ENCODE peak calls at places on chromosomes 4 and X, in six cellular contexts. One of them, this sample, is unnamed.
A peak's percentile ranks its signal among the peaks of the same experiment; 100 is the strongest.

GRCh38 chr4:35673137-35673536 is 571.2 kb downstream of the ARAP2 start:
- DNase-seq in AG09309: no peak
- DNase-seq in PC-3: no peak
- DNase-seq in CD4-positive, alpha-beta T cell: no peak
- DNase-seq in endothelial cell: no peak
- DNase-seq in CD8-positive, alpha-beta T cell: no peak
- DNase-seq in this sample: no peak

GRCh38 chr4:3788366-3788660 is 22.1 kb downstream of the ADRA2C start:
- DNase-seq in AG09309: no peak
- DNase-seq in PC-3: no peak
- DNase-seq in CD4-positive, alpha-beta T cell: no peak
- DNase-seq in endothelial cell: no peak
- DNase-seq in CD8-positive, alpha-beta T cell: no peak
- DNase-seq in this sample: no peak

GRCh38 chr4:186020793-186021407 is 48.1 kb upstream of the TLR3 start:
- DNase-seq in AG09309: no peak
- DNase-seq in PC-3: no peak
- DNase-seq in CD4-positive, alpha-beta T cell: no peak
- DNase-seq in endothelial cell: no peak
- DNase-seq in CD8-positive, alpha-beta T cell: no peak
- DNase-seq in this sample: no peak

GRCh38 chrX:99857455-99857854 is 552.6 kb downstream of the PCDH19 start:
- DNase-seq in AG09309: no peak
- DNase-seq in PC-3: no peak
- DNase-seq in CD4-positive, alpha-beta T cell: no peak
- DNase-seq in endothelial cell: no peak
- DNase-seq in CD8-positive, alpha-beta T cell: no peak
- DNase-seq in this sample: no peak

GRCh38 chr4:6461301-6462165 is 10.9 kb downstream of the PPP2R2C start:
- DNase-seq in AG09309: no peak
- DNase-seq in PC-3: no peak
- DNase-seq in CD4-positive, alpha-beta T cell: no peak
- DNase-seq in endothelial cell: no peak
- DNase-seq in CD8-positive, alpha-beta T cell: no peak
- DNase-seq in this sample: no peak

GRCh38 chr4:139740531-139741041 is 75.0 kb downstream of the MGST2 start:
- DNase-seq in AG09309: peak; percentile 82
- DNase-seq in PC-3: peak; percentile 74
- DNase-seq in CD4-positive, alpha-beta T cell: no peak
- DNase-seq in endothelial cell: no peak
- DNase-seq in CD8-positive, alpha-beta T cell: peak; percentile 4
- DNase-seq in this sample: no peak

GRCh38 chrX:69093960-69094935 is 71.0 kb downstream of the PJA1 start:
- DNase-seq in AG09309: peak; percentile 14
- DNase-seq in PC-3: peak; percentile 67
- DNase-seq in CD4-positive, alpha-beta T cell: peak; percentile 9
- DNase-seq in endothelial cell: peak; percentile 43
- DNase-seq in CD8-positive, alpha-beta T cell: peak; percentile 21
- DNase-seq in this sample: peak; percentile 46

GRCh38 chr4:173269280-173269679 is 64.9 kb downstream of the HMGB2 start:
- DNase-seq in AG09309: no peak
- DNase-seq in PC-3: no peak
- DNase-seq in CD4-positive, alpha-beta T cell: no peak
- DNase-seq in endothelial cell: no peak
- DNase-seq in CD8-positive, alpha-beta T cell: no peak
- DNase-seq in this sample: no peak

GRCh38 chrX:6129751-6130150 is 98.9 kb downstream of the NLGN4X start:
- DNase-seq in AG09309: no peak
- DNase-seq in PC-3: no peak
- DNase-seq in CD4-positive, alpha-beta T cell: no peak
- DNase-seq in endothelial cell: no peak
- DNase-seq in CD8-positive, alpha-beta T cell: no peak
- DNase-seq in this sample: peak; percentile 3

GRCh38 chr4:60952921-60953320 is 247.2 kb upstream of the ADGRL3 start:
- DNase-seq in AG09309: no peak
- DNase-seq in PC-3: no peak
- DNase-seq in CD4-positive, alpha-beta T cell: no peak
- DNase-seq in endothelial cell: no peak
- DNase-seq in CD8-positive, alpha-beta T cell: no peak
- DNase-seq in this sample: no peak

GRCh38 chrX:144730486-144730885 is 516.8 kb upstream of the SPANXN1 start:
- DNase-seq in AG09309: peak; percentile 64
- DNase-seq in PC-3: peak; percentile 69
- DNase-seq in CD4-positive, alpha-beta T cell: no peak
- DNase-seq in endothelial cell: no peak
- DNase-seq in CD8-positive, alpha-beta T cell: no peak
- DNase-seq in this sample: no peak

GRCh38 chrX:134542485-134542884 is 82.5 kb downstream of the HPRT1 start:
- DNase-seq in AG09309: no peak
- DNase-seq in PC-3: peak; percentile 73
- DNase-seq in CD4-positive, alpha-beta T cell: no peak
- DNase-seq in endothelial cell: no peak
- DNase-seq in CD8-positive, alpha-beta T cell: no peak
- DNase-seq in this sample: peak; percentile 13

GRCh38 chrX:103343105-103343504 is 13.1 kb downstream of the TCEAL7 start:
- DNase-seq in AG09309: no peak
- DNase-seq in PC-3: peak; percentile 71
- DNase-seq in CD4-positive, alpha-beta T cell: peak; percentile 20
- DNase-seq in endothelial cell: no peak
- DNase-seq in CD8-positive, alpha-beta T cell: peak; percentile 43
- DNase-seq in this sample: peak; percentile 36

GRCh38 chrX:69095260-69095659 is 70.0 kb downstream of the PJA1 start:
- DNase-seq in AG09309: no peak
- DNase-seq in PC-3: no peak
- DNase-seq in CD4-positive, alpha-beta T cell: no peak
- DNase-seq in endothelial cell: no peak
- DNase-seq in CD8-positive, alpha-beta T cell: no peak
- DNase-seq in this sample: no peak

GRCh38 chrX:40261955-40262596 is 164.3 kb upstream of the BCOR start:
- DNase-seq in AG09309: no peak
- DNase-seq in PC-3: no peak
- DNase-seq in CD4-positive, alpha-beta T cell: no peak
- DNase-seq in endothelial cell: no peak
- DNase-seq in CD8-positive, alpha-beta T cell: no peak
- DNase-seq in this sample: peak; percentile 22

GRCh38 chr4:170400346-170400745 is 310.6 kb upstream of the AADAT start:
- DNase-seq in AG09309: no peak
- DNase-seq in PC-3: peak; percentile 19
- DNase-seq in CD4-positive, alpha-beta T cell: no peak
- DNase-seq in endothelial cell: no peak
- DNase-seq in CD8-positive, alpha-beta T cell: no peak
- DNase-seq in this sample: no peak

GRCh38 chr4:3945511-3946290 is 179.5 kb downstream of the ADRA2C start:
- DNase-seq in AG09309: no peak
- DNase-seq in PC-3: no peak
- DNase-seq in CD4-positive, alpha-beta T cell: no peak
- DNase-seq in endothelial cell: no peak
- DNase-seq in CD8-positive, alpha-beta T cell: no peak
- DNase-seq in this sample: no peak

GRCh38 chr4:156198511-156198910 is 244.8 kb upstream of the CTSO start:
- DNase-seq in AG09309: no peak
- DNase-seq in PC-3: no peak
- DNase-seq in CD4-positive, alpha-beta T cell: no peak
- DNase-seq in endothelial cell: no peak
- DNase-seq in CD8-positive, alpha-beta T cell: no peak
- DNase-seq in this sample: no peak

GRCh38 chr4:8537041-8537461 is 43.1 kb upstream of the GPR78 start:
- DNase-seq in AG09309: no peak
- DNase-seq in PC-3: peak; percentile 93
- DNase-seq in CD4-positive, alpha-beta T cell: no peak
- DNase-seq in endothelial cell: no peak
- DNase-seq in CD8-positive, alpha-beta T cell: no peak
- DNase-seq in this sample: no peak

GRCh38 chrX:65463550-65463949 is 71.0 kb downstream of the LAS1L start:
- DNase-seq in AG09309: no peak
- DNase-seq in PC-3: no peak
- DNase-seq in CD4-positive, alpha-beta T cell: no peak
- DNase-seq in endothelial cell: no peak
- DNase-seq in CD8-positive, alpha-beta T cell: no peak
- DNase-seq in this sample: no peak

GRCh38 chrX:19303216-19303880 is 40.4 kb upstream of the PDHA1 start:
- DNase-seq in AG09309: peak; percentile 32
- DNase-seq in PC-3: peak; percentile 42
- DNase-seq in CD4-positive, alpha-beta T cell: no peak
- DNase-seq in endothelial cell: no peak
- DNase-seq in CD8-positive, alpha-beta T cell: no peak
- DNase-seq in this sample: no peak

GRCh38 chr4:10134141-10134540 is 17.5 kb upstream of the WDR1 start:
- DNase-seq in AG09309: no peak
- DNase-seq in PC-3: no peak
- DNase-seq in CD4-positive, alpha-beta T cell: no peak
- DNase-seq in endothelial cell: no peak
- DNase-seq in CD8-positive, alpha-beta T cell: no peak
- DNase-seq in this sample: no peak

GRCh38 chr4:24583451-24584174 is 741 bp downstream of the DHX15 start:
- DNase-seq in AG09309: no peak
- DNase-seq in PC-3: peak; percentile 41
- DNase-seq in CD4-positive, alpha-beta T cell: peak; percentile 30
- DNase-seq in endothelial cell: peak; percentile 76
- DNase-seq in CD8-positive, alpha-beta T cell: peak; percentile 40
- DNase-seq in this sample: peak; percentile 72

GRCh38 chr4:24588216-24588954 is 4.0 kb upstream of the DHX15 start:
- DNase-seq in AG09309: no peak
- DNase-seq in PC-3: no peak
- DNase-seq in CD4-positive, alpha-beta T cell: no peak
- DNase-seq in endothelial cell: no peak
- DNase-seq in CD8-positive, alpha-beta T cell: no peak
- DNase-seq in this sample: no peak

GRCh38 chr4:24582235-24582863 is 2.0 kb downstream of the DHX15 start:
- DNase-seq in AG09309: no peak
- DNase-seq in PC-3: no peak
- DNase-seq in CD4-positive, alpha-beta T cell: no peak
- DNase-seq in endothelial cell: no peak
- DNase-seq in CD8-positive, alpha-beta T cell: no peak
- DNase-seq in this sample: no peak

GRCh38 chr4:24589448-24589847 is 5.1 kb upstream of the DHX15 start:
- DNase-seq in AG09309: no peak
- DNase-seq in PC-3: no peak
- DNase-seq in CD4-positive, alpha-beta T cell: no peak
- DNase-seq in endothelial cell: no peak
- DNase-seq in CD8-positive, alpha-beta T cell: no peak
- DNase-seq in this sample: no peak

DNA sequence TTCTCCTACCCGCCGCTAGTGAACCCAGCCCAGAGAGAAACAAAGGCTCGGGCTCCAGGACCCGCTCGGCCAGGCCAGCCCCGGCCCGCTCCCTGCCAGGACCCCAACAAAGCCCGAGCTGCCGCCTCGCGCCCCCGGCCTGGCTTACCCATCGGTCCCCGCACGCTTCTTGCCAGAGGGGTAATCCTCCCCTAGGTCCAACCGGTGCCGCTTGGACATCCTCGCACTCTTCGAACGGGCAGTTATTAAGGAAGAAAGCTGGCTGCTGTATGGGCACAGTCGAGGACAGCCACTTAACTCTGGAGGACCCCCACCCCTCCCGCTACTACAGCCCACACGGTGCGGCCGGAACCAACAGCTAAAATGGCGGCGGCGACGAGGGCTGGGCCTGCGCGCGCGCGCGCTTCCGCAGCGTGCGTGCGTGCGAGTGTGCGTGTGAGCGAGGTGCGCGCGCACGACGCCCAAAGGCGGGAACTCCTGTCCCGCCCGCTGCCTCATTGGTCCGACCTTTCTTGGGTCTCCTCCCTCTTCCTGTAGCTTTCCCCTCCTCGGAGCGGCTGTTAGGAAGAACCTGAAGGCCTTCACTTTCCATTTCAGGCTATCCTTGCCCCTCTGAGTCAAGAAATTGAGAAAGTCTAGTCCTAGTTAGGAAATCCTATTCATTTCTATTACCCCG is at the start of gene DHX15:
- DNase-seq in AG09309: peak; percentile 88
- DNase-seq in PC-3: peak; percentile 91
- DNase-seq in CD4-positive, alpha-beta T cell: peak; percentile 91
- DNase-seq in endothelial cell: peak; percentile 94
- DNase-seq in CD8-positive, alpha-beta T cell: peak; percentile 90
- DNase-seq in this sample: peak; percentile 89
- TF ChIP-seq CTCF in AG09309: no peak
- TF ChIP-seq CTCF in PC-3: no peak
- TF ChIP-seq CTCF in CD4-positive, alpha-beta T cell: no peak
- TF ChIP-seq CTCF in endothelial cell: no peak
- TF ChIP-seq CTCF in CD8-positive, alpha-beta T cell: no peak
- TF ChIP-seq CTCF in this sample: no peak

GRCh38 chr4:2595436-2595835 is 59.0 kb downstream of the FAM193A start:
- DNase-seq in AG09309: no peak
- DNase-seq in PC-3: no peak
- DNase-seq in CD4-positive, alpha-beta T cell: no peak
- DNase-seq in endothelial cell: no peak
- DNase-seq in CD8-positive, alpha-beta T cell: no peak
- DNase-seq in this sample: no peak

GRCh38 chr4:2596153-2596552 is 59.7 kb downstream of the FAM193A start:
- DNase-seq in AG09309: no peak
- DNase-seq in PC-3: no peak
- DNase-seq in CD4-positive, alpha-beta T cell: no peak
- DNase-seq in endothelial cell: no peak
- DNase-seq in CD8-positive, alpha-beta T cell: no peak
- DNase-seq in this sample: no peak

GRCh38 chr4:2600878-2601277 is 64.4 kb downstream of the FAM193A start:
- DNase-seq in AG09309: no peak
- DNase-seq in PC-3: no peak
- DNase-seq in CD4-positive, alpha-beta T cell: no peak
- DNase-seq in endothelial cell: no peak
- DNase-seq in CD8-positive, alpha-beta T cell: no peak
- DNase-seq in this sample: no peak

GRCh38 chr4:2604614-2605013 is 68.2 kb downstream of the FAM193A start:
- DNase-seq in AG09309: no peak
- DNase-seq in PC-3: no peak
- DNase-seq in CD4-positive, alpha-beta T cell: no peak
- DNase-seq in endothelial cell: no peak
- DNase-seq in CD8-positive, alpha-beta T cell: no peak
- DNase-seq in this sample: no peak

GRCh38 chr4:2598661-2599654 is 62.5 kb downstream of the FAM193A start:
- DNase-seq in AG09309: no peak
- DNase-seq in PC-3: no peak
- DNase-seq in CD4-positive, alpha-beta T cell: no peak
- DNase-seq in endothelial cell: no peak
- DNase-seq in CD8-positive, alpha-beta T cell: no peak
- DNase-seq in this sample: no peak
- TF ChIP-seq CTCF in AG09309: no peak
- TF ChIP-seq CTCF in PC-3: no peak
- TF ChIP-seq CTCF in CD4-positive, alpha-beta T cell: no peak
- TF ChIP-seq CTCF in endothelial cell: no peak
- TF ChIP-seq CTCF in CD8-positive, alpha-beta T cell: no peak
- TF ChIP-seq CTCF in this sample: no peak

GRCh38 chr4:109334596-109335105 is 32.2 kb upstream of the COL25A1 start:
- DNase-seq in AG09309: no peak
- DNase-seq in PC-3: no peak
- DNase-seq in CD4-positive, alpha-beta T cell: no peak
- DNase-seq in endothelial cell: no peak
- DNase-seq in CD8-positive, alpha-beta T cell: no peak
- DNase-seq in this sample: no peak

GRCh38 chr4:109334129-109334528 is 31.7 kb upstream of the COL25A1 start:
- DNase-seq in AG09309: no peak
- DNase-seq in PC-3: no peak
- DNase-seq in CD4-positive, alpha-beta T cell: no peak
- DNase-seq in endothelial cell: no peak
- DNase-seq in CD8-positive, alpha-beta T cell: no peak
- DNase-seq in this sample: no peak

GRCh38 chr4:109332926-109333464 is 30.5 kb upstream of the COL25A1 start:
- DNase-seq in AG09309: no peak
- DNase-seq in PC-3: no peak
- DNase-seq in CD4-positive, alpha-beta T cell: no peak
- DNase-seq in endothelial cell: peak; percentile 56
- DNase-seq in CD8-positive, alpha-beta T cell: no peak
- DNase-seq in this sample: no peak
- TF ChIP-seq CTCF in AG09309: peak; percentile 43
- TF ChIP-seq CTCF in PC-3: peak; percentile 32
- TF ChIP-seq CTCF in CD4-positive, alpha-beta T cell: no peak
- TF ChIP-seq CTCF in endothelial cell: peak; percentile 43
- TF ChIP-seq CTCF in CD8-positive, alpha-beta T cell: no peak
- TF ChIP-seq CTCF in this sample: no peak

GRCh38 chrX:42678133-42678532 is 99.8 kb downstream of the PPP1R2C start:
- DNase-seq in AG09309: no peak
- DNase-seq in PC-3: peak; percentile 43
- DNase-seq in CD4-positive, alpha-beta T cell: no peak
- DNase-seq in endothelial cell: no peak
- DNase-seq in CD8-positive, alpha-beta T cell: no peak
- DNase-seq in this sample: no peak
- TF ChIP-seq CTCF in AG09309: peak; percentile 13
- TF ChIP-seq CTCF in PC-3: peak; percentile 32
- TF ChIP-seq CTCF in CD4-positive, alpha-beta T cell: no peak
- TF ChIP-seq CTCF in endothelial cell: no peak
- TF ChIP-seq CTCF in CD8-positive, alpha-beta T cell: no peak
- TF ChIP-seq CTCF in this sample: no peak

This sample was measured in nephron progenitor cell.